ENCODE peak calls at places on chromosome 5, in four cellular contexts. One of them, this sample, is unnamed.

GRCh38 chr5:92017786-92018185 is 634.7 kb upstream of the ARRDC3 start:
- DNase-seq in A549: peak; percentile 5
- DNase-seq in GM12878: no peak
- DNase-seq in K562: no peak
- DNase-seq in this sample: no peak

GRCh38 chr5:43315697-43316096 is 2.5 kb upstream of the HMGCS1 start:
- DNase-seq in A549: no peak
- DNase-seq in GM12878: no peak
- DNase-seq in K562: no peak
- DNase-seq in this sample: no peak

GRCh38 chr5:9512452-9512851 is 33.4 kb downstream of the SEMA5A start:
- DNase-seq in A549: no peak
- DNase-seq in GM12878: no peak
- DNase-seq in K562: no peak
- DNase-seq in this sample: no peak

GRCh38 chr5:32522429-32523143 is 62.8 kb upstream of the SUB1 start:
- DNase-seq in A549: no peak
- DNase-seq in GM12878: no peak
- DNase-seq in K562: no peak
- DNase-seq in this sample: no peak

GRCh38 chr5:82100303-82101077 is 128.7 kb downstream of the ATG10 start:
- DNase-seq in A549: peak; percentile 1
- DNase-seq in GM12878: peak; percentile 59
- DNase-seq in K562: no peak
- DNase-seq in this sample: no peak

GRCh38 chr5:65034029-65034781 is 265.5 kb downstream of the CWC27 start:
- DNase-seq in A549: no peak
- DNase-seq in GM12878: no peak
- DNase-seq in K562: no peak
- DNase-seq in this sample: peak; percentile 22

GRCh38 chr5:180866296-180866695 is 5.2 kb upstream of the ZFP62 start:
- DNase-seq in A549: peak; percentile 19
- DNase-seq in GM12878: no peak
- DNase-seq in K562: no peak
- DNase-seq in this sample: no peak

GRCh38 chr5:150350524-150351344 is 6.8 kb upstream of the TCOF1 start:
- DNase-seq in A549: peak; percentile 84
- DNase-seq in GM12878: peak; percentile 13
- DNase-seq in K562: peak; percentile 84
- DNase-seq in this sample: peak; percentile 91

GRCh38 chr5:3531320-3531986 is 64.2 kb upstream of the IRX1 start:
- DNase-seq in A549: no peak
- DNase-seq in GM12878: no peak
- DNase-seq in K562: no peak
- DNase-seq in this sample: no peak

GRCh38 chr5:59079622-59080620 is 497.0 kb downstream of the RAB3C start:
- DNase-seq in A549: no peak
- DNase-seq in GM12878: no peak
- DNase-seq in K562: no peak
- DNase-seq in this sample: peak; percentile 34

GRCh38 chr5:65105301-65105700 is 336.6 kb downstream of the CWC27 start:
- DNase-seq in A549: no peak
- DNase-seq in GM12878: no peak
- DNase-seq in K562: no peak
- DNase-seq in this sample: no peak

GRCh38 chr5:92207156-92207555 is 824.0 kb upstream of the ARRDC3 start:
- DNase-seq in A549: no peak
- DNase-seq in GM12878: no peak
- DNase-seq in K562: no peak
- DNase-seq in this sample: no peak

GRCh38 chr5:14400611-14401010 is 181.0 kb upstream of the OTULINL start:
- DNase-seq in A549: no peak
- DNase-seq in GM12878: no peak
- DNase-seq in K562: no peak
- DNase-seq in this sample: no peak

GRCh38 chr5:144896473-144896872 is 725.8 kb downstream of the KCTD16 start:
- DNase-seq in A549: no peak
- DNase-seq in GM12878: no peak
- DNase-seq in K562: no peak
- DNase-seq in this sample: no peak

GRCh38 chr5:72163349-72163983 is 56.2 kb downstream of the MAP1B start:
- DNase-seq in A549: no peak
- DNase-seq in GM12878: no peak
- DNase-seq in K562: no peak
- DNase-seq in this sample: no peak

GRCh38 chr5:155402927-155403645 is 389.5 kb downstream of the KIF4B start:
- DNase-seq in A549: no peak
- DNase-seq in GM12878: no peak
- DNase-seq in K562: no peak
- DNase-seq in this sample: no peak

GRCh38 chr5:69285448-69286116 is 47.0 kb downstream of the CCDC125 start:
- DNase-seq in A549: no peak
- DNase-seq in GM12878: no peak
- DNase-seq in K562: no peak
- DNase-seq in this sample: no peak

GRCh38 chr5:1005904-1006655 is 2.5 kb upstream of the NKD2 start:
- DNase-seq in A549: no peak
- DNase-seq in GM12878: no peak
- DNase-seq in K562: no peak
- DNase-seq in this sample: no peak

GRCh38 chr5:116529615-116530014 is 45.0 kb downstream of the SEMA6A start:
- DNase-seq in A549: no peak
- DNase-seq in GM12878: no peak
- DNase-seq in K562: no peak
- DNase-seq in this sample: no peak

GRCh38 chr5:172420215-172420934 is 34.0 kb downstream of the SH3PXD2B start:
- DNase-seq in A549: peak; percentile 60
- DNase-seq in GM12878: no peak
- DNase-seq in K562: peak; percentile 41
- DNase-seq in this sample: peak; percentile 91
- TF ChIP-seq MYC in A549: no peak
- TF ChIP-seq MYC in GM12878: no peak
- TF ChIP-seq MYC in K562: no peak
- TF ChIP-seq MYC in this sample: no peak

GRCh38 chr5:76947064-76947463 is 5.8 kb upstream of the CRHBP start:
- DNase-seq in A549: no peak
- DNase-seq in GM12878: no peak
- DNase-seq in K562: peak; percentile 84
- DNase-seq in this sample: no peak

GRCh38 chr5:76956033-76956432 is 3.2 kb downstream of the CRHBP start:
- DNase-seq in A549: no peak
- DNase-seq in GM12878: no peak
- DNase-seq in K562: no peak
- DNase-seq in this sample: no peak

GRCh38 chr5:76953551-76954382 is 922 bp downstream of the CRHBP start:
- DNase-seq in A549: no peak
- DNase-seq in GM12878: no peak
- DNase-seq in K562: no peak
- DNase-seq in this sample: no peak

GRCh38 chr5:76954383-76954763 is 1.5 kb downstream of the CRHBP start:
- DNase-seq in A549: no peak
- DNase-seq in GM12878: no peak
- DNase-seq in K562: no peak
- DNase-seq in this sample: no peak

GRCh38 chr5:76952795-76953536 is at the start of gene CRHBP:
- DNase-seq in A549: no peak
- DNase-seq in GM12878: no peak
- DNase-seq in K562: no peak
- DNase-seq in this sample: no peak
- TF ChIP-seq BHLHE40 in A549: no peak
- TF ChIP-seq BHLHE40 in GM12878: no peak
- TF ChIP-seq BHLHE40 in K562: no peak
- TF ChIP-seq BHLHE40 in this sample: no peak

DNA sequence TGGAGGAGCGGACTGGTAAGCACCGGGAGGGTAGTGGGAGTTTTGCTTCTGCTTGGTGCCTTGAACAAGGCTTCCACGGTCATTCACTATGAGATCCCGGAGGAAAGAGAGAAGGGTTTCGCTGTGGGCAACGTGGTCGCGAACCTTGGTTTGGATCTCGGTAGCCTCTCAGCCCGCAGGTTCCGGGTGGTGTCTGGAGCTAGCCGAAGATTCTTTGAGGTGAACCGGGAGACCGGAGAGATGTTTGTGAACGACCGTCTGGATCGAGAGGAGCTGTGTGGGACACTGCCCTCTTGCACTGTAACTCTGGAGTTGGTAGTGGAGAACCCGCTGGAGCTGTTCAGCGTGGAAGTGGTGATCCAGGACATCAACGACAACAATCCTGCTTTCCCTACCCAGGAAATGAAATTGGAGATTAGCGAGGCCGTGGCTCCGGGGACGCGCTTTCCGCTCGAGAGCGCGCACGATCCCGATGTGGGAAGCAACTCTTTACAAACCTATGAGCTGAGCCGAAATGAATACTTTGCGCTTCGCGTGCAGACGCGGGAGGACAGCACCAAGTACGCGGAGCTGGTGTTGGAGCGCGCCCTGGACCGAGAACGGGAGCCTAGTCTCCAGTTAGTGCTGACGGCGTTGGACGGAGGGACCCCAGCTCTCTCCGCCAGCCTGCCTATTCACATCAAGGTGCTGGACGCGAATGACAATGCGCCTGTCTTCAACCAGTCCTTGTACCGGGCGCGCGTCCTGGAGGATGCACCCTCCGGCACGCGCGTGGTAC is 555 bp downstream of the PCDHGC3 start:
- DNase-seq in A549: peak; percentile 49
- DNase-seq in GM12878: no peak
- DNase-seq in K562: no peak
- DNase-seq in this sample: no peak
- TF ChIP-seq MYC in A549: no peak
- TF ChIP-seq MYC in GM12878: no peak
- TF ChIP-seq MYC in K562: no peak
- TF ChIP-seq MYC in this sample: no peak

GRCh38 chr5:133404724-133405123 is 207.6 kb downstream of the FSTL4 start:
- DNase-seq in A549: peak; percentile 12
- DNase-seq in GM12878: no peak
- DNase-seq in K562: peak; percentile 4
- DNase-seq in this sample: no peak
- TF ChIP-seq BHLHE40 in A549: no peak
- TF ChIP-seq BHLHE40 in GM12878: no peak
- TF ChIP-seq BHLHE40 in K562: no peak
- TF ChIP-seq BHLHE40 in this sample: no peak

DNA sequence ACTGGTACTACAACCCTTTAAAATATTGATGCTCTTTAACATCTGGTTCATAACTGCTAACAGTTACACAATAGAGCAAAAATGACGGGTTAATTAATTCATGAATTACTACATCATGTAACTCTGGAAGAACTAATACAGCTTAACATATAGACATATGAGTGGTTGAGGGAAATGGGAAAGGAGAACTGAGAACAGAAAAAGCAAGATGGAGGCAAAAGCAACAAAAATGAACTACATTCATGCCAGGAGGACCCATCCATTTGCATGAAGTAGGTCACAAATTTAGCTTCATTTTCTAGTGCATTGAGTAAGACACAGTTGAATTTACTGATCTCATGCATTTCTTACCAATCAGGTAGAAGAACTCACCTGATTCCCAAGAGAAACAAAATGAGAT is 61.8 kb downstream of the C9 start:
- DNase-seq in A549: no peak
- DNase-seq in GM12878: no peak
- DNase-seq in K562: no peak
- DNase-seq in this sample: no peak
- TF ChIP-seq MYC in A549: no peak
- TF ChIP-seq MYC in GM12878: no peak
- TF ChIP-seq MYC in K562: no peak
- TF ChIP-seq MYC in this sample: no peak

GRCh38 chr5:143227301-143227700 is 176.2 kb downstream of the NR3C1 start:
- DNase-seq in A549: no peak
- DNase-seq in GM12878: no peak
- DNase-seq in K562: no peak
- DNase-seq in this sample: no peak

GRCh38 chr5:143229896-143230675 is 173.4 kb downstream of the NR3C1 start:
- DNase-seq in A549: no peak
- DNase-seq in GM12878: peak; percentile 99
- DNase-seq in K562: no peak
- DNase-seq in this sample: peak; percentile 37

GRCh38 chr5:143226872-143227271 is 176.6 kb downstream of the NR3C1 start:
- DNase-seq in A549: no peak
- DNase-seq in GM12878: no peak
- DNase-seq in K562: no peak
- DNase-seq in this sample: no peak

GRCh38 chr5:143229426-143229895 is 174.0 kb downstream of the NR3C1 start:
- DNase-seq in A549: no peak
- DNase-seq in GM12878: no peak
- DNase-seq in K562: no peak
- DNase-seq in this sample: no peak

DNA sequence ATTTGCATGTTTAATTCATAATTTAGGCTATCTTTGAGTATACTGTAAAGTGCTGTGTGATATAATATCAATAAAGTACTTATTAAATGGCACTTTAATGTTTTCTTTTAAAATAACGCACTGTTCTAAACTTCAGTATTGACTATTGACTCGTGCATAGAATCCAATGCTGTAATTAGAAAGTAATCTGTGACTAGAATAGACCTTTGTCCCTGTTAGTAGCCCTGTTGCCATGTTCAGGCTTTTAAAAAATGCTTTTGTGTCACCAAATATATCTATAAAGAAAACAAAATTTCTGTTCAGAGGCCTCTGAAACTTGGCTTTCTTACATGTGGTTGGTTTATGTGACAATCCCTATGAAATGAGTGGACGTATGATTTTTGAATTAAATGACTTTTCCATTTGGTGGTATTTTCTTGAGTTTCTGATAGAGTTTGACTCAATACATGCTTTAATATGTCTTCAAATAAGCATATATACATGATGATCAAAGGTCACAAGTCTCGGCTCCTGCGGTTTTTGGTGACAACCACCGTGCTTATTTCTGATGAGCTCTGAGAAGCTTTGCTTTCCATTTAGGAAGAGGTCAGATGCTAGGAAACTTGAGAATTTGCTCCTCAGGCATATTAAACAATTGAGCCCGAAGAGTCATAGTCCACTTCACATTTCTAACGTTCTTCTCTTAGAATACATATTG is 174.7 kb downstream of the NR3C1 start:
- DNase-seq in A549: no peak
- DNase-seq in GM12878: no peak
- DNase-seq in K562: no peak
- DNase-seq in this sample: no peak
- TF ChIP-seq BHLHE40 in A549: no peak
- TF ChIP-seq BHLHE40 in GM12878: no peak
- TF ChIP-seq BHLHE40 in K562: no peak
- TF ChIP-seq BHLHE40 in this sample: no peak

GRCh38 chr5:96175090-96175489 is 213.4 kb upstream of the ELL2 start:
- DNase-seq in A549: peak; percentile 28
- DNase-seq in GM12878: peak; percentile 17
- DNase-seq in K562: no peak
- DNase-seq in this sample: no peak

GRCh38 chr5:96176022-96176421 is 214.4 kb upstream of the ELL2 start:
- DNase-seq in A549: no peak
- DNase-seq in GM12878: no peak
- DNase-seq in K562: no peak
- DNase-seq in this sample: no peak

GRCh38 chr5:96172436-96172835 is 210.8 kb upstream of the ELL2 start:
- DNase-seq in A549: no peak
- DNase-seq in GM12878: no peak
- DNase-seq in K562: no peak
- DNase-seq in this sample: no peak

GRCh38 chr5:96180684-96181083 is 219.0 kb upstream of the ELL2 start:
- DNase-seq in A549: no peak
- DNase-seq in GM12878: no peak
- DNase-seq in K562: no peak
- DNase-seq in this sample: no peak

GRCh38 chr5:96177303-96177869 is 215.7 kb upstream of the ELL2 start:
- DNase-seq in A549: no peak
- DNase-seq in GM12878: peak; percentile 73
- DNase-seq in K562: no peak
- DNase-seq in this sample: peak; percentile 40
- TF ChIP-seq MYC in A549: no peak
- TF ChIP-seq MYC in GM12878: no peak
- TF ChIP-seq MYC in K562: no peak
- TF ChIP-seq MYC in this sample: no peak